ENCODE peak calls at places on chromosome 1, in six cellular contexts. L is mucosa of gallbladder, O is T-helper 1 cell, N is non-pigmented ciliary epithelial cell, I is WTC11, U is aorta. T is an unnamed sample.

GRCh38 chr1:157653494-157653873 is 47.1 kb downstream of the FCRL3 start:
- DNase-seq in O (no peak), I (no peak), N (no peak), U (no peak), L (no peak), T (no peak)

GRCh38 chr1:235468009-235468408 is 36.2 kb downstream of the B3GALNT2 start:
- DNase-seq in L (no peak), U (no peak), O (no peak), N (no peak), I (no peak), T (no peak)

GRCh38 chr1:199283814-199284213 is 645.0 kb downstream of the PTPRC start:
- DNase-seq in I (no peak), L (no peak), N (no peak), O (no peak), U (no peak), T (no peak)

GRCh38 chr1:72122099-72122893 is 160.0 kb downstream of the NEGR1 start:
- DNase-seq in L (no peak), N (no peak), U (no peak), I (no peak), O (no peak), T (no peak)

GRCh38 chr1:2547210-2548067 is 8.7 kb upstream of the TNFRSF14 start:
- DNase-seq in O (peak; percentile 32), I (no peak), N (no peak), U (no peak), L (no peak), T (no peak)

GRCh38 chr1:63746129-63746864 is 27.5 kb upstream of the ROR1 start:
- DNase-seq in N (peak; percentile 95), O (no peak), L (no peak), U (peak; percentile 66), I (peak; percentile 26), T (no peak)

GRCh38 chr1:54763814-54764131 is 550 bp downstream of the PARS2 start:
- DNase-seq in U (no peak), L (no peak), I (no peak), O (peak; percentile 2), N (no peak), T (no peak)

GRCh38 chr1:89547563-89548485 is 23.2 kb downstream of the LRRC8B start:
- DNase-seq in N (peak; percentile 63), L (no peak), O (no peak), U (no peak), I (no peak), T (no peak)

GRCh38 chr1:154577346-154578057 is 9.9 kb downstream of the CHRNB2 start:
- DNase-seq in N (no peak), I (no peak), O (no peak), U (no peak), L (no peak), T (no peak)

GRCh38 chr1:214823311-214824117 is 220.5 kb downstream of the CENPF start:
- DNase-seq in L (no peak), I (peak; percentile 49), N (no peak), U (no peak), O (no peak), T (no peak)

GRCh38 chr1:32967863-32968571 is 3.4 kb upstream of the RNF19B start:
- DNase-seq in L (no peak), O (no peak), N (no peak), I (no peak), U (no peak), T (no peak)

GRCh38 chr1:56908619-56909340 is 54.2 kb downstream of the C8A start:
- DNase-seq in I (no peak), O (no peak), N (no peak), L (no peak), U (no peak), T (no peak)

GRCh38 chr1:7755448-7755847 is 15.6 kb upstream of the VAMP3 start:
- DNase-seq in U (no peak), I (no peak), L (no peak), O (no peak), N (no peak), T (no peak)

T was measured in SIG-M5.